ENCODE peak calls at places on chromosomes 1 and 21, in ten cellular contexts. One of them, this sample, is unnamed.

GRCh38 chr21:45010860-45011259 is 63.5 kb upstream of the ADARB1 start:
- DNase-seq in RWPE1: no peak
- DNase-seq in fibroblast of the aortic adventitia: no peak
- DNase-seq in lower leg skin: no peak
- DNase-seq in ovary: no peak
- DNase-seq in suprapubic skin: no peak
- DNase-seq in choroid plexus epithelial cell: no peak
- DNase-seq in left lung: peak
- DNase-seq in mammary epithelial cell: no peak
- DNase-seq in foreskin fibroblast: no peak
- DNase-seq in this sample: no peak

GRCh38 chr1:117708323-117709288 is 102.8 kb downstream of the TENT5C start:
- DNase-seq in RWPE1: no peak
- DNase-seq in fibroblast of the aortic adventitia: peak
- DNase-seq in lower leg skin: no peak
- DNase-seq in ovary: no peak
- DNase-seq in suprapubic skin: no peak
- DNase-seq in choroid plexus epithelial cell: no peak
- DNase-seq in left lung: no peak
- DNase-seq in mammary epithelial cell: no peak
- DNase-seq in foreskin fibroblast: no peak
- DNase-seq in this sample: no peak

GRCh38 chr1:20207546-20207945 is 21.2 kb upstream of the PLA2G2C start:
- DNase-seq in RWPE1: peak
- DNase-seq in fibroblast of the aortic adventitia: no peak
- DNase-seq in lower leg skin: no peak
- DNase-seq in ovary: no peak
- DNase-seq in suprapubic skin: no peak
- DNase-seq in choroid plexus epithelial cell: no peak
- DNase-seq in left lung: no peak
- DNase-seq in mammary epithelial cell: peak
- DNase-seq in foreskin fibroblast: no peak
- DNase-seq in this sample: no peak

GRCh38 chr1:201430790-201431189 is 9.3 kb upstream of the TNNI1 start:
- DNase-seq in RWPE1: no peak
- DNase-seq in fibroblast of the aortic adventitia: no peak
- DNase-seq in lower leg skin: no peak
- DNase-seq in ovary: no peak
- DNase-seq in suprapubic skin: no peak
- DNase-seq in choroid plexus epithelial cell: no peak
- DNase-seq in left lung: no peak
- DNase-seq in mammary epithelial cell: no peak
- DNase-seq in foreskin fibroblast: no peak
- DNase-seq in this sample: no peak

GRCh38 chr1:208270679-208271111 is 26.5 kb upstream of the PLXNA2 start:
- DNase-seq in RWPE1: no peak
- DNase-seq in fibroblast of the aortic adventitia: no peak
- DNase-seq in lower leg skin: no peak
- DNase-seq in ovary: no peak
- DNase-seq in suprapubic skin: no peak
- DNase-seq in choroid plexus epithelial cell: no peak
- DNase-seq in left lung: no peak
- DNase-seq in mammary epithelial cell: no peak
- DNase-seq in foreskin fibroblast: no peak
- DNase-seq in this sample: no peak

GRCh38 chr21:37700641-37701202 is 215.5 kb downstream of the KCNJ6 start:
- DNase-seq in RWPE1: peak
- DNase-seq in fibroblast of the aortic adventitia: peak
- DNase-seq in lower leg skin: no peak
- DNase-seq in ovary: no peak
- DNase-seq in suprapubic skin: no peak
- DNase-seq in choroid plexus epithelial cell: peak
- DNase-seq in left lung: no peak
- DNase-seq in mammary epithelial cell: peak
- DNase-seq in foreskin fibroblast: peak
- DNase-seq in this sample: no peak

GRCh38 chr1:9111957-9112356 is 16.9 kb downstream of the GPR157 start:
- DNase-seq in RWPE1: no peak
- DNase-seq in fibroblast of the aortic adventitia: no peak
- DNase-seq in lower leg skin: no peak
- DNase-seq in ovary: peak
- DNase-seq in suprapubic skin: no peak
- DNase-seq in choroid plexus epithelial cell: no peak
- DNase-seq in left lung: no peak
- DNase-seq in mammary epithelial cell: peak
- DNase-seq in foreskin fibroblast: no peak
- DNase-seq in this sample: no peak

GRCh38 chr1:2468041-2468472 is 8.0 kb upstream of the PLCH2 start:
- DNase-seq in RWPE1: no peak
- DNase-seq in fibroblast of the aortic adventitia: peak
- DNase-seq in lower leg skin: no peak
- DNase-seq in ovary: peak
- DNase-seq in suprapubic skin: no peak
- DNase-seq in choroid plexus epithelial cell: peak
- DNase-seq in left lung: no peak
- DNase-seq in mammary epithelial cell: no peak
- DNase-seq in foreskin fibroblast: no peak
- DNase-seq in this sample: no peak

GRCh38 chr1:3773572-3774502 is 1.3 kb downstream of the SMIM1 start:
- DNase-seq in RWPE1: no peak
- DNase-seq in fibroblast of the aortic adventitia: no peak
- DNase-seq in lower leg skin: no peak
- DNase-seq in ovary: no peak
- DNase-seq in suprapubic skin: no peak
- DNase-seq in choroid plexus epithelial cell: no peak
- DNase-seq in left lung: peak
- DNase-seq in mammary epithelial cell: no peak
- DNase-seq in foreskin fibroblast: no peak
- DNase-seq in this sample: no peak

GRCh38 chr1:109354940-109355339 is 42.8 kb downstream of the SORT1 start:
- DNase-seq in RWPE1: no peak
- DNase-seq in fibroblast of the aortic adventitia: no peak
- DNase-seq in lower leg skin: no peak
- DNase-seq in ovary: no peak
- DNase-seq in suprapubic skin: no peak
- DNase-seq in choroid plexus epithelial cell: no peak
- DNase-seq in left lung: no peak
- DNase-seq in mammary epithelial cell: no peak
- DNase-seq in foreskin fibroblast: no peak
- DNase-seq in this sample: no peak

GRCh38 chr1:204746838-204747442 is 61.4 kb upstream of the LRRN2 start:
- DNase-seq in RWPE1: peak
- DNase-seq in fibroblast of the aortic adventitia: peak
- DNase-seq in lower leg skin: peak
- DNase-seq in ovary: no peak
- DNase-seq in suprapubic skin: no peak
- DNase-seq in choroid plexus epithelial cell: peak
- DNase-seq in left lung: no peak
- DNase-seq in mammary epithelial cell: peak
- DNase-seq in foreskin fibroblast: peak
- DNase-seq in this sample: no peak

GRCh38 chr1:50246869-50247268 is 138.1 kb downstream of the ELAVL4 start:
- DNase-seq in RWPE1: no peak
- DNase-seq in fibroblast of the aortic adventitia: no peak
- DNase-seq in lower leg skin: no peak
- DNase-seq in ovary: no peak
- DNase-seq in suprapubic skin: no peak
- DNase-seq in choroid plexus epithelial cell: no peak
- DNase-seq in left lung: no peak
- DNase-seq in mammary epithelial cell: no peak
- DNase-seq in foreskin fibroblast: no peak
- DNase-seq in this sample: no peak

GRCh38 chr1:49200738-49201137 is 424.0 kb upstream of the BEND5 start:
- DNase-seq in RWPE1: no peak
- DNase-seq in fibroblast of the aortic adventitia: no peak
- DNase-seq in lower leg skin: no peak
- DNase-seq in ovary: no peak
- DNase-seq in suprapubic skin: no peak
- DNase-seq in choroid plexus epithelial cell: no peak
- DNase-seq in left lung: no peak
- DNase-seq in mammary epithelial cell: no peak
- DNase-seq in foreskin fibroblast: no peak
- DNase-seq in this sample: no peak

GRCh38 chr1:218201004-218201403 is 84.1 kb upstream of the RRP15 start:
- DNase-seq in RWPE1: no peak
- DNase-seq in fibroblast of the aortic adventitia: peak
- DNase-seq in lower leg skin: no peak
- DNase-seq in ovary: no peak
- DNase-seq in suprapubic skin: no peak
- DNase-seq in choroid plexus epithelial cell: no peak
- DNase-seq in left lung: no peak
- DNase-seq in mammary epithelial cell: no peak
- DNase-seq in foreskin fibroblast: no peak
- DNase-seq in this sample: no peak

GRCh38 chr1:23358310-23358709 is 11.3 kb downstream of the ZNF436 start:
- DNase-seq in RWPE1: no peak
- DNase-seq in fibroblast of the aortic adventitia: no peak
- DNase-seq in lower leg skin: no peak
- DNase-seq in ovary: no peak
- DNase-seq in suprapubic skin: no peak
- DNase-seq in choroid plexus epithelial cell: no peak
- DNase-seq in left lung: no peak
- DNase-seq in mammary epithelial cell: no peak
- DNase-seq in foreskin fibroblast: no peak
- DNase-seq in this sample: no peak

GRCh38 chr1:23357112-23357908 is 12.3 kb downstream of the ZNF436 start:
- DNase-seq in RWPE1: no peak
- DNase-seq in fibroblast of the aortic adventitia: peak
- DNase-seq in lower leg skin: no peak
- DNase-seq in ovary: peak
- DNase-seq in suprapubic skin: no peak
- DNase-seq in choroid plexus epithelial cell: no peak
- DNase-seq in left lung: no peak
- DNase-seq in mammary epithelial cell: no peak
- DNase-seq in foreskin fibroblast: no peak
- DNase-seq in this sample: no peak

GRCh38 chr1:23356451-23356850 is 12.4 kb upstream of the HNRNPR start:
- DNase-seq in RWPE1: no peak
- DNase-seq in fibroblast of the aortic adventitia: no peak
- DNase-seq in lower leg skin: no peak
- DNase-seq in ovary: no peak
- DNase-seq in suprapubic skin: no peak
- DNase-seq in choroid plexus epithelial cell: no peak
- DNase-seq in left lung: no peak
- DNase-seq in mammary epithelial cell: no peak
- DNase-seq in foreskin fibroblast: no peak
- DNase-seq in this sample: no peak

GRCh38 chr1:23352096-23352695 is 8.1 kb upstream of the HNRNPR start:
- DNase-seq in RWPE1: no peak
- DNase-seq in fibroblast of the aortic adventitia: no peak
- DNase-seq in lower leg skin: no peak
- DNase-seq in ovary: no peak
- DNase-seq in suprapubic skin: no peak
- DNase-seq in choroid plexus epithelial cell: no peak
- DNase-seq in left lung: no peak
- DNase-seq in mammary epithelial cell: no peak
- DNase-seq in foreskin fibroblast: no peak
- DNase-seq in this sample: no peak

GRCh38 chr1:23354260-23354659 is 10.2 kb upstream of the HNRNPR start:
- DNase-seq in RWPE1: no peak
- DNase-seq in fibroblast of the aortic adventitia: no peak
- DNase-seq in lower leg skin: no peak
- DNase-seq in ovary: no peak
- DNase-seq in suprapubic skin: no peak
- DNase-seq in choroid plexus epithelial cell: no peak
- DNase-seq in left lung: no peak
- DNase-seq in mammary epithelial cell: no peak
- DNase-seq in foreskin fibroblast: no peak
- DNase-seq in this sample: no peak
- TF ChIP-seq CTCF in RWPE1: no peak
- TF ChIP-seq CTCF in fibroblast of the aortic adventitia: no peak
- TF ChIP-seq CTCF in lower leg skin: no peak
- TF ChIP-seq CTCF in ovary: no peak
- TF ChIP-seq CTCF in suprapubic skin: no peak
- TF ChIP-seq CTCF in choroid plexus epithelial cell: peak
- TF ChIP-seq CTCF in left lung: no peak
- TF ChIP-seq CTCF in mammary epithelial cell: no peak
- TF ChIP-seq CTCF in foreskin fibroblast: no peak
- TF ChIP-seq CTCF in this sample: no peak

DNA sequence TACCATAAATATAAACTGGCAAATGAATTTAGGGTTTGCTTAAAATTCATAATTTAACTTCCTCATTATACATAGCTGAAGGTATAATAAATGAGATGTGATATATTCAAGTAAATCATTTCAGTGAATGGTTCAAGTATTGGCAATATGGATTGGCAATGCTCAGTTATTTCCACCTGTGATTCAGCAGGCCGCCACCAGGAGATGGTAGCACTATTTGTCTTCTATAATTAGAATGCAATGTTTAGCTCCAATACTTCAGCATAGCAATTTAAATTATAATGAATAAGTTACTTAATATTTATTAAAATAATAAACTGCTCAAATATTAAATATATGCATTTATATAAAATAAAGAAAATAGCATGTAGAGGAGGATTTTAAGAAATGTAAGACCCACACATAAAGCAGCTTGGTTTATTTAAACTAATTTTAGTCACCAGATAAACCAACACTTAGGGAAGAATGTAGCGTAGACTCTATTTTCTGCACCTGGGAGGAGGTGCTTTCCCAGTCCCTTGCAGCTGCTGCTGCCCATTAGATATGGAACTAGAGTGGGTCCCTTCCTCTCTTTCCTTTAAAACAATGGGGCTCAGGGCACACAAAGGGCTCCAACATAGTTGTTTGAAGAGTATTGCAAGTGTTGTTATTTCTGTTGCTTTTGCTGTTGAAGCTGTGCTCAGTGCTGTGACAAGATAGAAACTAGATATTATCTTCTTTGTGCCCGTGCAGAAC is 62.1 kb downstream of the PLPPR4 start:
- DNase-seq in RWPE1: no peak
- DNase-seq in fibroblast of the aortic adventitia: peak
- DNase-seq in lower leg skin: no peak
- DNase-seq in ovary: no peak
- DNase-seq in suprapubic skin: no peak
- DNase-seq in choroid plexus epithelial cell: peak
- DNase-seq in left lung: no peak
- DNase-seq in mammary epithelial cell: no peak
- DNase-seq in foreskin fibroblast: no peak
- DNase-seq in this sample: no peak
- TF ChIP-seq CTCF in RWPE1: no peak
- TF ChIP-seq CTCF in fibroblast of the aortic adventitia: peak
- TF ChIP-seq CTCF in lower leg skin: no peak
- TF ChIP-seq CTCF in ovary: no peak
- TF ChIP-seq CTCF in suprapubic skin: no peak
- TF ChIP-seq CTCF in choroid plexus epithelial cell: peak
- TF ChIP-seq CTCF in left lung: no peak
- TF ChIP-seq CTCF in mammary epithelial cell: peak
- TF ChIP-seq CTCF in foreskin fibroblast: peak
- TF ChIP-seq CTCF in this sample: peak

GRCh38 chr1:41200728-41201127 is 41.4 kb downstream of the SCMH1 start:
- DNase-seq in RWPE1: no peak
- DNase-seq in fibroblast of the aortic adventitia: no peak
- DNase-seq in lower leg skin: no peak
- DNase-seq in ovary: no peak
- DNase-seq in suprapubic skin: no peak
- DNase-seq in choroid plexus epithelial cell: no peak
- DNase-seq in left lung: no peak
- DNase-seq in mammary epithelial cell: no peak
- DNase-seq in foreskin fibroblast: no peak
- DNase-seq in this sample: no peak
- TF ChIP-seq CTCF in RWPE1: no peak
- TF ChIP-seq CTCF in fibroblast of the aortic adventitia: no peak
- TF ChIP-seq CTCF in lower leg skin: no peak
- TF ChIP-seq CTCF in ovary: no peak
- TF ChIP-seq CTCF in suprapubic skin: no peak
- TF ChIP-seq CTCF in choroid plexus epithelial cell: no peak
- TF ChIP-seq CTCF in left lung: no peak
- TF ChIP-seq CTCF in mammary epithelial cell: no peak
- TF ChIP-seq CTCF in foreskin fibroblast: no peak
- TF ChIP-seq CTCF in this sample: no peak

GRCh38 chr1:240190881-240191385 is 99.2 kb downstream of the FMN2 start:
- DNase-seq in RWPE1: peak
- DNase-seq in fibroblast of the aortic adventitia: peak
- DNase-seq in lower leg skin: peak
- DNase-seq in ovary: peak
- DNase-seq in suprapubic skin: no peak
- DNase-seq in choroid plexus epithelial cell: peak
- DNase-seq in left lung: no peak
- DNase-seq in mammary epithelial cell: peak
- DNase-seq in foreskin fibroblast: peak
- DNase-seq in this sample: no peak
- TF ChIP-seq CTCF in RWPE1: peak
- TF ChIP-seq CTCF in fibroblast of the aortic adventitia: peak
- TF ChIP-seq CTCF in lower leg skin: no peak
- TF ChIP-seq CTCF in ovary: no peak
- TF ChIP-seq CTCF in suprapubic skin: no peak
- TF ChIP-seq CTCF in choroid plexus epithelial cell: peak
- TF ChIP-seq CTCF in left lung: no peak
- TF ChIP-seq CTCF in mammary epithelial cell: peak
- TF ChIP-seq CTCF in foreskin fibroblast: peak
- TF ChIP-seq CTCF in this sample: peak